ENCODE peak calls at places on chromosomes 7 and 10, in nine cellular contexts. A is GM13977; C is fibroblast of lung; I is amygdala; W is NCI-H1105 treated with DMSO at 0.1 percent for 48 hours; K is activated CD4-positive, alpha-beta memory T cell treated with anti-CD3 and anti-CD28 coated beads, Interleukin-2, amount 10 ng/mL, durations not matched to agents 7 days and 5 days; V is activated CD4-positive, alpha-beta T cell treated with anti-CD3 and anti-CD28 coated beads for 36 hours; S is activated CD8-positive, alpha-beta memory T cell treated with anti-CD3 and anti-CD28 coated beads for 4 hours; M is GM03348. O is an unnamed sample.

GRCh38 chr10:48442090-48442808 is 135.8 kb downstream of the MAPK8 start:
- DNase-seq in A (no peak), C (no peak), I (no peak), W (no peak), K (no peak), V (no peak), S (no peak), M (peak), O (no peak)

GRCh38 chr10:46282460-46283216 is 4.2 kb upstream of the ANTXRL start:
- DNase-seq in A (peak), C (peak), I (peak), W (no peak), K (peak), V (peak), S (no peak), M (peak), O (peak)

GRCh38 chr7:141102436-141102835 is 28.6 kb downstream of the TMEM178B start:
- DNase-seq in A (no peak), C (no peak), I (no peak), W (no peak), K (no peak), V (no peak), S (no peak), M (no peak), O (no peak)

GRCh38 chr10:88110355-88110754 is 246.9 kb downstream of the PTEN start:
- DNase-seq in A (no peak), C (peak), I (no peak), W (no peak), K (no peak), V (no peak), S (no peak), M (peak), O (no peak)

GRCh38 chr10:97843296-97843671 is 6.4 kb upstream of the GOLGA7B start:
- DNase-seq in A (no peak), C (no peak), I (no peak), W (peak), K (no peak), V (no peak), S (no peak), M (no peak), O (no peak)

GRCh38 chr7:105776986-105777910 is 99.2 kb downstream of the ATXN7L1 start:
- DNase-seq in A (no peak), C (peak), I (no peak), W (no peak), K (no peak), V (no peak), S (no peak), M (no peak), O (no peak)

GRCh38 chr7:101399759-101400158 is 37.1 kb downstream of the COL26A1 start:
- DNase-seq in A (no peak), C (no peak), I (no peak), W (no peak), K (no peak), V (no peak), S (no peak), M (peak), O (no peak)

GRCh38 chr10:85609509-85609908 is 757.1 kb downstream of the GRID1 start:
- DNase-seq in A (no peak), C (no peak), I (no peak), W (no peak), K (no peak), V (no peak), S (no peak), M (no peak), O (peak)

GRCh38 chr10:100184426-100185219 is 1.2 kb downstream of the ERLIN1 start:
- DNase-seq in A (peak), C (peak), I (no peak), W (no peak), K (no peak), V (peak), S (no peak), M (peak), O (no peak)

GRCh38 chr10:65793738-65794425 is 1132.0 kb upstream of the LRRTM3 start:
- DNase-seq in A (no peak), C (peak), I (no peak), W (no peak), K (no peak), V (no peak), S (no peak), M (no peak), O (no peak)

GRCh38 chr10:24209946-24210491 is 1.1 kb downstream of the KIAA1217 start:
- DNase-seq in A (peak), C (peak), I (no peak), W (no peak), K (no peak), V (peak), S (no peak), M (peak), O (peak)

GRCh38 chr7:75943864-75944263 is 28.9 kb downstream of the POR start:
- DNase-seq in A (no peak), C (peak), I (no peak), W (no peak), K (no peak), V (peak), S (no peak), M (peak), O (no peak)

GRCh38 chr10:133326745-133327650 is 9.7 kb downstream of the CALY start:
- DNase-seq in A (peak), C (peak), I (no peak), W (no peak), K (no peak), V (no peak), S (no peak), M (no peak), O (no peak)

GRCh38 chr7:70498633-70499032 is 633.3 kb upstream of the GALNT17 start:
- DNase-seq in A (no peak), C (no peak), I (no peak), W (no peak), K (no peak), V (no peak), S (no peak), M (no peak), O (peak)

GRCh38 chr10:62842983-62843382 is 26.8 kb upstream of the EGR2 start:
- DNase-seq in A (no peak), C (no peak), I (no peak), W (no peak), K (no peak), V (no peak), S (no peak), M (no peak), O (no peak)

GRCh38 chr10:96840841-96841518 is 8.9 kb downstream of the LCOR start:
- DNase-seq in A (no peak), C (peak), I (no peak), W (no peak), K (no peak), V (peak), S (no peak), M (no peak), O (no peak)

GRCh38 chr10:101639141-101639900 is 51.2 kb downstream of the DPCD start:
- DNase-seq in A (no peak), C (no peak), I (no peak), W (no peak), K (no peak), V (no peak), S (no peak), M (no peak), O (peak)

GRCh38 chr10:78116451-78116850 is 82.8 kb downstream of the RPS24 start:
- DNase-seq in A (no peak), C (no peak), I (no peak), W (no peak), K (no peak), V (no peak), S (no peak), M (no peak), O (no peak)

O was measured in endodermal cell.